ENCODE peak calls at places on chromosomes 11 and 22, in four cellular contexts. C, I, B and N are unnamed samples.
A peak's percentile ranks its signal among the peaks of the same experiment; 100 is the strongest.

GRCh38 chr11:100712618-100713017 is 25.5 kb downstream of the ARHGAP42 start:
- DNase-seq in I (no peak), C (no peak), B (no peak), N (no peak)

GRCh38 chr11:66919938-66920337 is 38.2 kb downstream of the PC start:
- DNase-seq in I (no peak), B (no peak), C (no peak), N (no peak)

GRCh38 chr11:65588199-65589054 is 7.2 kb downstream of the KCNK7 start:
- DNase-seq in C (peak; percentile 96), B (peak; percentile 66), I (peak; percentile 73), N (peak; percentile 76)

GRCh38 chr11:3163241-3163981 is 1.7 kb downstream of the OSBPL5 start:
- DNase-seq in C (no peak), I (no peak), B (no peak), N (no peak)

GRCh38 chr22:42683599-42684283 is 34.5 kb upstream of the CYB5R3 start:
- DNase-seq in B (no peak), I (no peak), C (no peak), N (no peak)

GRCh38 chr22:30241576-30242371 is 4.8 kb downstream of the LIF start:
- DNase-seq in I (no peak), C (no peak), B (no peak), N (no peak)

GRCh38 chr11:124618863-124619262 is 3.8 kb upstream of the TBRG1 start:
- DNase-seq in B (no peak), C (no peak), I (no peak), N (no peak)

GRCh38 chr22:16960220-16960883 is 47.7 kb downstream of the GAB4 start:
- DNase-seq in I (no peak), C (no peak), B (peak; percentile 5), N (peak; percentile 6)

GRCh38 chr11:34514597-34514996 is 1.0 kb upstream of the ELF5 start:
- DNase-seq in B (no peak), I (no peak), C (no peak), N (no peak)

GRCh38 chr11:61477126-61477525 is 31.4 kb upstream of the LRRC10B start:
- DNase-seq in C (no peak), B (no peak), I (no peak), N (no peak)

GRCh38 chr22:19887251-19887985 is 32.7 kb upstream of the GNB1L start:
- DNase-seq in B (no peak), I (no peak), C (no peak), N (no peak)

GRCh38 chr22:47101321-47101885 is 339.0 kb downstream of the TBC1D22A start:
- DNase-seq in I (no peak), B (no peak), C (no peak), N (no peak)

GRCh38 chr22:38172489-38173155 is 9.0 kb downstream of the PLA2G6 start:
- DNase-seq in B (no peak), I (peak; percentile 66), C (no peak), N (no peak)

GRCh38 chr22:21991309-21991596 is 8.7 kb upstream of the TOP3B start:
- DNase-seq in C (no peak), B (peak; percentile 47), I (no peak), N (no peak)

GRCh38 chr11:18243783-18244362 is 4.6 kb downstream of the SAA2 start:
- DNase-seq in I (peak; percentile 52), B (peak; percentile 61), C (peak; percentile 54), N (peak; percentile 71)
- TF ChIP-seq FOXK2 in I (no peak), B (no peak), C (no peak), N (no peak)

GRCh38 chr11:110710520-110711381 is 1.5 kb downstream of the ARHGAP20 start:
- DNase-seq in B (no peak), C (no peak), I (peak; percentile 9), N (peak; percentile 59)
- TF ChIP-seq FOXK2 in B (no peak), C (no peak), I (no peak), N (no peak)

GRCh38 chr11:7936615-7937014 is 4.9 kb downstream of the OR10A3 start:
- DNase-seq in B (no peak), I (no peak), C (no peak), N (no peak)
- TF ChIP-seq FOXK2 in B (no peak), I (no peak), C (no peak), N (no peak)

GRCh38 chr11:30984827-30985226 is 384.7 kb downstream of the DCDC1 start:
- DNase-seq in I (no peak), B (no peak), C (no peak), N (no peak)
- TF ChIP-seq FOXK2 in I (no peak), B (no peak), C (no peak), N (no peak)

GRCh38 chr22:40504285-40505249 is 132.0 kb downstream of the MRTFA start:
- DNase-seq in I (no peak), C (no peak), B (no peak), N (no peak)

GRCh38 chr22:40499187-40499753 is 128.9 kb downstream of the SGSM3 start:
- DNase-seq in C (peak; percentile 55), I (peak; percentile 84), B (peak; percentile 33), N (no peak)

GRCh38 chr22:40502919-40503318 is 132.5 kb downstream of the SGSM3 start:
- DNase-seq in B (no peak), C (no peak), I (no peak), N (no peak)

GRCh38 chr22:40498454-40499186 is 128.2 kb downstream of the SGSM3 start:
- DNase-seq in B (no peak), I (peak; percentile 99), C (no peak), N (no peak)
- TF ChIP-seq FOXK2 in B (no peak), I (no peak), C (no peak), N (no peak)

GRCh38 chr11:68382358-68382998 is 70.1 kb downstream of the LRP5 start:
- DNase-seq in B (no peak), C (no peak), I (no peak), N (no peak)

GRCh38 chr11:68380786-68381622 is 68.6 kb downstream of the LRP5 start:
- DNase-seq in I (no peak), B (no peak), C (no peak), N (no peak)

GRCh38 chr11:68381716-68382115 is 69.3 kb downstream of the LRP5 start:
- DNase-seq in C (no peak), I (no peak), B (no peak), N (no peak)

GRCh38 chr11:68377389-68377795 is 65.0 kb downstream of the LRP5 start:
- DNase-seq in I (no peak), C (no peak), B (no peak), N (no peak)

GRCh38 chr11:68379216-68379615 is 66.8 kb downstream of the LRP5 start:
- DNase-seq in B (no peak), I (no peak), C (no peak), N (no peak)
- TF ChIP-seq FOXK2 in B (no peak), I (no peak), C (no peak), N (no peak)

DNA sequence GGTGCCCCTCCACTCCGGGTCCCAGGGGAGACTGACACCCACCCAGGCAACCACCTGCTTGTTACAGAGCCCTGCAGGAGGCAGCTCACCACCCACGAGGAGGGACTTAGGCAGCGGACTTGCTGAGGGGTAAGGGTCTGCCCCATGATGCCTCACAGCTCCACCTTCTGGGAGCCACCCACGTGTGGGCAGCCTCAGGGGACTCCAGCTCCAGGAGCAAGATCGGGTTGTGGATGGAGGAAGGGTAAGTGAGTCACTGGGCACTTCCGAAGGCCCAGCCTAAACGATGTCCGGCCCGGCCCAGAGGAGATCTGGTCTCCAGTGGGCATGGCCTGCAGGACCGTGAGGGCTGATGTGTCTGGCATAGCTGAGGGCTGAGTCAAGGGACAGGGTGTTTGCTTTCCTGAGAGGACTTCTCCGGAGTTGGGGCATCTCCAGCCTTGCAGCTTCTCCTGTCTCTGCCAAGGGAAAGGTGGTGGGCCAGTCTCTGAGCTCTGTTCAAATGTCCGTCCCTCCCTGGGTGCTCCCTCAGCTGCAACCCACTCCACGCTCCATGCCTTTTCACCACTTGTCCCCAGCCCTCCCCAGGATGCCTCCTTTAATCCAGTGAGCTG is 32.3 kb upstream of the P2RY2 start:
- DNase-seq in B (no peak), C (no peak), I (no peak), N (no peak)
- TF ChIP-seq FOXK2 in B (no peak), C (no peak), I (no peak), N (no peak)

GRCh38 chr11:74025467-74026166 is 16.7 kb upstream of the UCP3 start:
- DNase-seq in B (no peak), I (no peak), C (no peak), N (no peak)
- TF ChIP-seq FOXK2 in B (no peak), I (no peak), C (no peak), N (no peak)

DNA sequence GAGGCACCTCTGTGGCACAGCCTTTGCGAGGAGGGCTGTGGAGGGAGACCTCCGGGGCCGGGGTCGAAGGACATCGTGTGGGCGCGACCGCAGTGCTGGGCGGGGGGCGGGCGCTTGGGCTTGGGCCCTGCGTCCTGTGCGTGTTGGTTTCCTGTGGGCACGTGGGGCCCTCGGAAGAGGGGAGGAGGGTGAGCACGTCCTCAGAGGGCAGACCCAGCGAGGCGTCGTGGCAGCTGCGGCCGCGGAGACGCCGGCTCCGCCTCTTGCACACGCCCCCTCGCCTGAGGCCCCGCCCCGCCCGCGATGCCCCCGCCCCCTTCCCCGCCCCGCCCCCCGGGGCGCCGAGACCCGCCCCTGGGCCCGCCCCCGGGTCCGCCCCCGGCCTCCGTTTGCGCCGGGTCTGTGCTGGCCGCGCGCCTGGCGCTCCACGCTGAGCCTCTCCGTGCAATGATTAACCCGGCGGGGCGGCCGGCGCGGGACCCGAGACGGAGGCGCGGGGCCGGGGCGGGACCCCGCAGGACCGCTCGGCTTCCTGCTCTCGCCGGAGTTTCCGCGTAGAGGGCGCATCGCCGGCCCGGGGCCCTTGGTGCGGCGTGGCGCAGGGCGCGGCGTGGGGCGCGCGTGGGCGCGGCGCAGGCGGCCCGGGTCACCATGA is at the start of gene PRR5:
- DNase-seq in B (peak; percentile 87), C (no peak), I (peak; percentile 68), N (peak; percentile 93)
- TF ChIP-seq FOXK2 in B (no peak), C (no peak), I (no peak), N (no peak)